ENCODE peak calls at places on chromosomes 2 and 18, in five cellular contexts. One of them, this sample, is unnamed.

GRCh38 chr2:7368211-7368610 is 451.0 kb downstream of the RNF144A start:
- DNase-seq in kidney glomerular epithelial cell: no peak
- DNase-seq in astrocyte of the spinal cord: no peak
- DNase-seq in C1 segment of cervical spinal cord: no peak
- DNase-seq in foreskin fibroblast: no peak
- DNase-seq in this sample: no peak

GRCh38 chr2:199370150-199370780 is 87.5 kb downstream of the SATB2 start:
- DNase-seq in kidney glomerular epithelial cell: no peak
- DNase-seq in astrocyte of the spinal cord: peak; percentile 8
- DNase-seq in C1 segment of cervical spinal cord: no peak
- DNase-seq in foreskin fibroblast: no peak
- DNase-seq in this sample: no peak

GRCh38 chr2:69936913-69937312 is 22.0 kb downstream of the MXD1 start:
- DNase-seq in kidney glomerular epithelial cell: no peak
- DNase-seq in astrocyte of the spinal cord: no peak
- DNase-seq in C1 segment of cervical spinal cord: no peak
- DNase-seq in foreskin fibroblast: no peak
- DNase-seq in this sample: no peak

GRCh38 chr2:126822115-126822514 is 76.6 kb upstream of the TEX51 start:
- DNase-seq in kidney glomerular epithelial cell: no peak
- DNase-seq in astrocyte of the spinal cord: no peak
- DNase-seq in C1 segment of cervical spinal cord: no peak
- DNase-seq in foreskin fibroblast: no peak
- DNase-seq in this sample: no peak

GRCh38 chr18:9736942-9737813 is 29.1 kb downstream of the RAB31 start:
- DNase-seq in kidney glomerular epithelial cell: peak; percentile 26
- DNase-seq in astrocyte of the spinal cord: peak; percentile 46
- DNase-seq in C1 segment of cervical spinal cord: no peak
- DNase-seq in foreskin fibroblast: peak; percentile 73
- DNase-seq in this sample: no peak

GRCh38 chr2:104804148-104804890 is 49.6 kb upstream of the POU3F3 start:
- DNase-seq in kidney glomerular epithelial cell: no peak
- DNase-seq in astrocyte of the spinal cord: no peak
- DNase-seq in C1 segment of cervical spinal cord: no peak
- DNase-seq in foreskin fibroblast: no peak
- DNase-seq in this sample: no peak

GRCh38 chr2:43764086-43764710 is 9.6 kb upstream of the DYNC2LI1 start:
- DNase-seq in kidney glomerular epithelial cell: no peak
- DNase-seq in astrocyte of the spinal cord: no peak
- DNase-seq in C1 segment of cervical spinal cord: no peak
- DNase-seq in foreskin fibroblast: peak; percentile 49
- DNase-seq in this sample: no peak

GRCh38 chr2:236178921-236179652 is 10.9 kb upstream of the GBX2 start:
- DNase-seq in kidney glomerular epithelial cell: no peak
- DNase-seq in astrocyte of the spinal cord: no peak
- DNase-seq in C1 segment of cervical spinal cord: no peak
- DNase-seq in foreskin fibroblast: peak; percentile 50
- DNase-seq in this sample: no peak

GRCh38 chr2:241702155-241702404 is 241 bp downstream of the ING5 start:
- DNase-seq in kidney glomerular epithelial cell: no peak
- DNase-seq in astrocyte of the spinal cord: peak; percentile 77
- DNase-seq in C1 segment of cervical spinal cord: no peak
- DNase-seq in foreskin fibroblast: no peak
- DNase-seq in this sample: no peak

GRCh38 chr18:10926565-10927194 is 222.7 kb downstream of the PIEZO2 start:
- DNase-seq in kidney glomerular epithelial cell: peak; percentile 36
- DNase-seq in astrocyte of the spinal cord: peak; percentile 68
- DNase-seq in C1 segment of cervical spinal cord: no peak
- DNase-seq in foreskin fibroblast: peak; percentile 70
- DNase-seq in this sample: no peak

GRCh38 chr2:38037757-38038615 is 38.0 kb downstream of the CYP1B1 start:
- DNase-seq in kidney glomerular epithelial cell: no peak
- DNase-seq in astrocyte of the spinal cord: peak; percentile 68
- DNase-seq in C1 segment of cervical spinal cord: no peak
- DNase-seq in foreskin fibroblast: peak; percentile 68
- DNase-seq in this sample: no peak

GRCh38 chr18:61127714-61128485 is 205.3 kb upstream of the CDH20 start:
- DNase-seq in kidney glomerular epithelial cell: no peak
- DNase-seq in astrocyte of the spinal cord: no peak
- DNase-seq in C1 segment of cervical spinal cord: no peak
- DNase-seq in foreskin fibroblast: no peak
- DNase-seq in this sample: no peak

GRCh38 chr2:70557171-70557838 is 3.7 kb upstream of the TGFA start:
- DNase-seq in kidney glomerular epithelial cell: peak; percentile 13
- DNase-seq in astrocyte of the spinal cord: no peak
- DNase-seq in C1 segment of cervical spinal cord: peak; percentile 10
- DNase-seq in foreskin fibroblast: no peak
- DNase-seq in this sample: no peak

GRCh38 chr2:230938516-230939065 is 13.5 kb upstream of the GPR55 start:
- DNase-seq in kidney glomerular epithelial cell: no peak
- DNase-seq in astrocyte of the spinal cord: no peak
- DNase-seq in C1 segment of cervical spinal cord: no peak
- DNase-seq in foreskin fibroblast: no peak
- DNase-seq in this sample: no peak

GRCh38 chr2:161992526-161992925 is 81.5 kb downstream of the DPP4 start:
- DNase-seq in kidney glomerular epithelial cell: no peak
- DNase-seq in astrocyte of the spinal cord: peak; percentile 30
- DNase-seq in C1 segment of cervical spinal cord: no peak
- DNase-seq in foreskin fibroblast: peak; percentile 42
- DNase-seq in this sample: no peak

GRCh38 chr2:44994377-44994776 is 14.9 kb downstream of the SIX2 start:
- DNase-seq in kidney glomerular epithelial cell: no peak
- DNase-seq in astrocyte of the spinal cord: no peak
- DNase-seq in C1 segment of cervical spinal cord: no peak
- DNase-seq in foreskin fibroblast: no peak
- DNase-seq in this sample: no peak

GRCh38 chr18:68177807-68178702 is 536.9 kb downstream of the TMX3 start:
- DNase-seq in kidney glomerular epithelial cell: no peak
- DNase-seq in astrocyte of the spinal cord: peak; percentile 98
- DNase-seq in C1 segment of cervical spinal cord: no peak
- DNase-seq in foreskin fibroblast: peak; percentile 94
- DNase-seq in this sample: peak; percentile 64

GRCh38 chr2:57204364-57204763 is 842.2 kb upstream of the VRK2 start:
- DNase-seq in kidney glomerular epithelial cell: no peak
- DNase-seq in astrocyte of the spinal cord: no peak
- DNase-seq in C1 segment of cervical spinal cord: no peak
- DNase-seq in foreskin fibroblast: no peak
- DNase-seq in this sample: no peak

GRCh38 chr2:234249873-234250272 is 199.4 kb downstream of the SPP2 start:
- DNase-seq in kidney glomerular epithelial cell: peak; percentile 82
- DNase-seq in astrocyte of the spinal cord: peak; percentile 78
- DNase-seq in C1 segment of cervical spinal cord: no peak
- DNase-seq in foreskin fibroblast: peak; percentile 88
- DNase-seq in this sample: peak; percentile 80

GRCh38 chr18:46369323-46369722 is 265.1 kb downstream of the HAUS1 start:
- DNase-seq in kidney glomerular epithelial cell: no peak
- DNase-seq in astrocyte of the spinal cord: no peak
- DNase-seq in C1 segment of cervical spinal cord: no peak
- DNase-seq in foreskin fibroblast: no peak
- DNase-seq in this sample: no peak

GRCh38 chr18:37450434-37451133 is 115.0 kb downstream of the CELF4 start:
- DNase-seq in kidney glomerular epithelial cell: no peak
- DNase-seq in astrocyte of the spinal cord: no peak
- DNase-seq in C1 segment of cervical spinal cord: no peak
- DNase-seq in foreskin fibroblast: peak; percentile 67
- DNase-seq in this sample: no peak

GRCh38 chr2:128252501-128252900 is 66.2 kb downstream of the HS6ST1 start:
- DNase-seq in kidney glomerular epithelial cell: no peak
- DNase-seq in astrocyte of the spinal cord: no peak
- DNase-seq in C1 segment of cervical spinal cord: no peak
- DNase-seq in foreskin fibroblast: no peak
- DNase-seq in this sample: no peak

GRCh38 chr2:3728104-3729054 is 25.0 kb downstream of the DCDC2C start:
- DNase-seq in kidney glomerular epithelial cell: peak; percentile 35
- DNase-seq in astrocyte of the spinal cord: peak; percentile 67
- DNase-seq in C1 segment of cervical spinal cord: no peak
- DNase-seq in foreskin fibroblast: peak; percentile 62
- DNase-seq in this sample: peak; percentile 42